ENCODE peak calls at places on chromosomes 16 and 17, in four cellular contexts. M is thyroid gland, Q is DND-41, R is fibroblast of mammary gland. E is an unnamed sample.

GRCh38 chr17:7745748-7746470 is 28.4 kb downstream of the DNAH2 start:
- DNase-seq in M (no peak), Q (no peak), R (peak), E (peak)

GRCh38 chr16:8663192-8664089 is 11.0 kb upstream of the ABAT start:
- DNase-seq in M (peak), Q (no peak), R (no peak), E (no peak)

GRCh38 chr16:70573451-70574121 is 50.0 kb downstream of the SF3B3 start:
- DNase-seq in M (no peak), Q (no peak), R (peak), E (peak)

GRCh38 chr17:50266384-50267073 is 7.7 kb upstream of the TMEM92 start:
- DNase-seq in M (no peak), Q (no peak), R (peak), E (peak)

GRCh38 chr16:13322357-13322756 is 421.0 kb downstream of the SHISA9 start:
- DNase-seq in M (no peak), Q (no peak), R (no peak), E (no peak)

GRCh38 chr16:27819881-27820610 is 243.5 kb downstream of the GSG1L start:
- DNase-seq in M (no peak), Q (no peak), R (no peak), E (no peak)

GRCh38 chr16:84314373-84314772 is 19.7 kb downstream of the WFDC1 start:
- DNase-seq in M (no peak), Q (no peak), R (no peak), E (no peak)

GRCh38 chr16:28951410-28951943 is 740 bp downstream of the NFATC2IP start:
- DNase-seq in M (no peak), Q (peak), R (no peak), E (peak)

GRCh38 chr16:778909-779527 is 9.2 kb downstream of the RPUSD1 start:
- DNase-seq in M (no peak), Q (no peak), R (no peak), E (no peak)

GRCh38 chr17:83200746-83201145 is 121.3 kb downstream of the METRNL start:
- DNase-seq in M (peak), Q (no peak), R (no peak), E (no peak)

GRCh38 chr16:80015566-80015965 is 415.0 kb upstream of the MAF start:
- DNase-seq in M (no peak), Q (no peak), R (peak), E (peak)

GRCh38 chr17:79478051-79478461 is 132.8 kb downstream of the RBFOX3 start:
- DNase-seq in M (no peak), Q (no peak), R (no peak), E (no peak)

GRCh38 chr16:75550211-75550662 is 5.8 kb downstream of the TMEM231 start:
- DNase-seq in M (no peak), Q (peak), R (peak), E (no peak)

GRCh38 chr17:77419547-77420475 is 279.0 kb downstream of the SEC14L1 start:
- DNase-seq in M (no peak), Q (peak), R (peak), E (no peak)

GRCh38 chr16:53864819-53865491 is 161.0 kb downstream of the FTO start:
- DNase-seq in M (no peak), Q (no peak), R (peak), E (no peak)

GRCh38 chr16:24272379-24272778 is 16.2 kb downstream of the CACNG3 start:
- DNase-seq in M (no peak), Q (no peak), R (no peak), E (no peak)

GRCh38 chr16:73066927-73067670 is 19.2 kb upstream of the ZFHX3 start:
- DNase-seq in M (peak), Q (no peak), R (peak), E (peak)

GRCh38 chr17:3545151-3545550 is 12.5 kb downstream of the TRPV3 start:
- DNase-seq in M (no peak), Q (no peak), R (no peak), E (no peak)

GRCh38 chr16:2846511-2847310 is 11.3 kb downstream of the PRSS22 start:
- DNase-seq in M (no peak), Q (no peak), R (peak), E (peak)

GRCh38 chr16:48128769-48129168 is 27.0 kb downstream of the ABCC12 start:
- DNase-seq in M (no peak), Q (no peak), R (no peak), E (no peak)

GRCh38 chr17:27294689-27295630 is 1.0 kb downstream of the WSB1 start:
- DNase-seq in M (peak), Q (peak), R (peak), E (peak)

GRCh38 chr17:36928450-36929125 is 8.7 kb upstream of the LHX1 start:
- DNase-seq in M (no peak), Q (no peak), R (no peak), E (no peak)

GRCh38 chr16:48158296-48158695 is 2.5 kb upstream of the ABCC12 start:
- DNase-seq in M (no peak), Q (no peak), R (peak), E (peak)

GRCh38 chr16:61128545-61129323 is 907.5 kb downstream of the CDH8 start:
- DNase-seq in M (no peak), Q (no peak), R (no peak), E (no peak)

GRCh38 chr16:54236761-54237160 is 49.8 kb downstream of the IRX3 start:
- DNase-seq in M (no peak), Q (no peak), R (peak), E (peak)

GRCh38 chr17:11144358-11145233 is 96.4 kb upstream of the SHISA6 start:
- DNase-seq in M (peak), Q (peak), R (peak), E (peak)

GRCh38 chr17:46811978-46812583 is 6.4 kb downstream of the WNT3 start:
- DNase-seq in M (no peak), Q (no peak), R (peak), E (peak)

GRCh38 chr17:80747469-80747868 is 202.8 kb downstream of the RPTOR start:
- DNase-seq in M (no peak), Q (no peak), R (no peak), E (no peak)

GRCh38 chr16:66660422-66661209 is 35.9 kb downstream of the CMTM4 start:
- DNase-seq in M (peak), Q (no peak), R (peak), E (peak)

GRCh38 chr16:54284931-54285413 is 1.6 kb downstream of the IRX3 start:
- DNase-seq in M (no peak), Q (peak), R (peak), E (no peak)

GRCh38 chr17:4326608-4327007 is 39.9 kb downstream of the UBE2G1 start:
- DNase-seq in M (no peak), Q (no peak), R (no peak), E (no peak)

GRCh38 chr17:81693491-81694360 is 9.4 kb upstream of the MRPL12 start:
- DNase-seq in M (no peak), Q (no peak), R (no peak), E (no peak)

GRCh38 chr17:65287040-65287439 is 149.9 kb downstream of the RGS9 start:
- DNase-seq in M (no peak), Q (no peak), R (no peak), E (peak)

GRCh38 chr16:27315333-27316037 is 1.7 kb downstream of the IL4R start:
- DNase-seq in M (peak), Q (peak), R (peak), E (peak)

DNA sequence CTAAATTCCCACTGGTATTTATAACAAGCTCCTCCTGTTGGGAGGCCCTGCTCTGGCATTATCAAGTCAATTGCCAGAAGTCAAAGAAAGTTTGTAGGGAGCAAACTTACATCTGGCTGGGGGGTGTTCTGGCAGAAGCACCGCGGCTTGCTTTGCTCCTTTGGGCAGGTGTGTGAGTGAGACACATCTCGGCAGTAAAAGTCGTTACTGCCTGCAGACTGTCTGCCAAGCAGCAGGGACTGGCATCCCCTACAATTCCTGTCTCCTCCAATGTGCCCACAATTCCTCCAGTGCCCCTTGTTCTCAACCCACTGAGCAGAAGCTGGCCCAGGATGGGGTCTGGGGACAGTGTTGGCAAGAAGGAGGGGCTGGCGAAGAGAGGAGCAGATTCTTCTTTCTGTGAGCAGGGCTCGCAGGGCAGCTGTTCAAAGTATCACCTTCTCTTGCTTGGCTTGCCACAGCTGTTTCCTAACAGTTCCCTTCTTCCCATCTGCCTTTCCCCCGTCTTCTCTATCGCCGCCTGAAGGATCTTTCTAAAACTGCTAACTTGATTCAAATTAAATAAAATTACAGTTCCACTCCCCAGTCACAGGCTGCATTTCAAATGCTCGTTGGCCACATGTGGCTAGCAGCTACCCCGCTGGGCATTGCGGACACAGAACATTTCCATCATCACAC is 30.2 kb downstream of the SPACA3 start:
- DNase-seq in M (no peak), Q (no peak), R (no peak), E (no peak)
- TF ChIP-seq CTCF in M (no peak), Q (no peak), R (no peak), E (peak)

GRCh38 chr17:66494023-66494803 is 191.8 kb downstream of the PRKCA start:
- DNase-seq in M (no peak), Q (peak), R (peak), E (peak)
- H3K4me3 ChIP-seq in M (no peak), Q (no peak), R (no peak), E (no peak)

DNA sequence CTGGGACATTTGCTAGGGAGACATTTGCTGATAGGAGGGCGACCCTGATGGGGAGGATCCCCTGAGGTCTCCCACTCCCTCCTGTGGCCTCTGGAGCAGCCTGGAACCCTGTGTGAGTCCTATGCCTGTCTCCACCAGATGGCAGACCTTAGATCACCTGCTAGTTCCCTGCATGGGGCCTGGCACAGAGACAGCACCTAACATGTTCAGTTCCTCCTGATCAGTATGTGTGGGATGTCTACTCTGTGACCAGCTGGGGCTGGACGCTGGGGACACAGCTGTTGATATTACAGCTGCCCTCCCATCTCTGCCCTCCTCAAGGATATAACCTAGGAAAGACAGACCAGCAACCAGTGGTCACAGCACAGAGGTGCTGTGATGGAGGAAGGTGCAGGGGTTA is 1.1 kb upstream of the ADCY7 start:
- DNase-seq in M (no peak), Q (peak), R (no peak), E (no peak)
- TF ChIP-seq CTCF in M (no peak), Q (peak), R (no peak), E (peak)

GRCh38 chr16:50909831-50910697 is 168.2 kb downstream of the CYLD start:
- DNase-seq in M (no peak), Q (no peak), R (no peak), E (no peak)

GRCh38 chr16:50908468-50908867 is 166.6 kb downstream of the CYLD start:
- DNase-seq in M (no peak), Q (no peak), R (no peak), E (no peak)

GRCh38 chr16:50916040-50916439 is 174.2 kb downstream of the CYLD start:
- DNase-seq in M (no peak), Q (no peak), R (no peak), E (no peak)

GRCh38 chr16:50910698-50911025 is 168.8 kb downstream of the CYLD start:
- DNase-seq in M (no peak), Q (no peak), R (no peak), E (no peak)
- H3K4me3 ChIP-seq in M (no peak), Q (no peak), R (no peak), E (no peak)

GRCh38 chr17:28345420-28346198 is 10.0 kb downstream of the TNFAIP1 start:
- DNase-seq in M (peak), Q (no peak), R (no peak), E (no peak)

GRCh38 chr17:28347261-28347891 is 10.0 kb downstream of the POLDIP2 start:
- DNase-seq in M (no peak), Q (no peak), R (peak), E (no peak)

GRCh38 chr17:28348979-28349378 is 8.3 kb downstream of the POLDIP2 start:
- DNase-seq in M (no peak), Q (no peak), R (no peak), E (no peak)

GRCh38 chr17:28346199-28346580 is 10.6 kb downstream of the TNFAIP1 start:
- DNase-seq in M (no peak), Q (no peak), R (no peak), E (peak)

GRCh38 chr17:28346746-28347246 is 10.5 kb downstream of the POLDIP2 start:
- DNase-seq in M (no peak), Q (no peak), R (no peak), E (peak)
- TF ChIP-seq CTCF in M (no peak), Q (peak), R (peak), E (peak)

GRCh38 chr16:87854053-87854906 is 15.0 kb downstream of the SLC7A5 start:
- DNase-seq in M (no peak), Q (no peak), R (no peak), E (no peak)
- H3K4me3 ChIP-seq in M (peak), Q (no peak), R (peak), E (no peak)